ENCODE peak calls at places on chromosomes 12 and 14, in seven cellular contexts. One of them, this sample, is unnamed.

GRCh38 chr14:75138492-75138891 is 11.6 kb upstream of the NEK9 start:
- DNase-seq in non-pigmented ciliary epithelial cell: no peak
- DNase-seq in ELF-1: no peak
- DNase-seq in mucosa of gallbladder: no peak
- DNase-seq in astrocyte of the spinal cord: no peak
- DNase-seq in cardiac fibroblast: peak; percentile 22
- DNase-seq in AG09309: no peak
- DNase-seq in this sample: no peak

GRCh38 chr12:1044697-1045096 is 53.7 kb downstream of the ERC1 start:
- DNase-seq in non-pigmented ciliary epithelial cell: no peak
- DNase-seq in ELF-1: no peak
- DNase-seq in mucosa of gallbladder: no peak
- DNase-seq in astrocyte of the spinal cord: peak; percentile 45
- DNase-seq in cardiac fibroblast: peak; percentile 29
- DNase-seq in AG09309: peak; percentile 17
- DNase-seq in this sample: no peak

GRCh38 chr14:52910597-52910996 is 40.3 kb downstream of the FERMT2 start:
- DNase-seq in non-pigmented ciliary epithelial cell: no peak
- DNase-seq in ELF-1: no peak
- DNase-seq in mucosa of gallbladder: no peak
- DNase-seq in astrocyte of the spinal cord: no peak
- DNase-seq in cardiac fibroblast: peak; percentile 59
- DNase-seq in AG09309: no peak
- DNase-seq in this sample: no peak

GRCh38 chr14:106459971-106460730 is 933.8 kb downstream of the TMEM121 start:
- DNase-seq in non-pigmented ciliary epithelial cell: no peak
- DNase-seq in ELF-1: peak; percentile 5
- DNase-seq in mucosa of gallbladder: no peak
- DNase-seq in astrocyte of the spinal cord: no peak
- DNase-seq in cardiac fibroblast: no peak
- DNase-seq in AG09309: no peak
- DNase-seq in this sample: peak; percentile 68

GRCh38 chr12:47949441-47950341 is 13.7 kb upstream of the TMEM106C start:
- DNase-seq in non-pigmented ciliary epithelial cell: no peak
- DNase-seq in ELF-1: peak; percentile 93
- DNase-seq in mucosa of gallbladder: peak; percentile 75
- DNase-seq in astrocyte of the spinal cord: peak; percentile 82
- DNase-seq in cardiac fibroblast: peak; percentile 87
- DNase-seq in AG09309: peak; percentile 37
- DNase-seq in this sample: peak; percentile 28

GRCh38 chr14:86532219-86532618 is 1002.3 kb downstream of the FLRT2 start:
- DNase-seq in non-pigmented ciliary epithelial cell: no peak
- DNase-seq in ELF-1: no peak
- DNase-seq in mucosa of gallbladder: peak; percentile 37
- DNase-seq in astrocyte of the spinal cord: peak; percentile 46
- DNase-seq in cardiac fibroblast: peak; percentile 66
- DNase-seq in AG09309: no peak
- DNase-seq in this sample: no peak

GRCh38 chr12:75870878-75871277 is 160.7 kb downstream of the PHLDA1 start:
- DNase-seq in non-pigmented ciliary epithelial cell: no peak
- DNase-seq in ELF-1: no peak
- DNase-seq in mucosa of gallbladder: no peak
- DNase-seq in astrocyte of the spinal cord: peak; percentile 59
- DNase-seq in cardiac fibroblast: no peak
- DNase-seq in AG09309: no peak
- DNase-seq in this sample: no peak

GRCh38 chr14:71855399-71856036 is 76.7 kb upstream of the RGS6 start:
- DNase-seq in non-pigmented ciliary epithelial cell: peak; percentile 27
- DNase-seq in ELF-1: peak; percentile 73
- DNase-seq in mucosa of gallbladder: peak; percentile 50
- DNase-seq in astrocyte of the spinal cord: peak; percentile 69
- DNase-seq in cardiac fibroblast: peak; percentile 82
- DNase-seq in AG09309: peak; percentile 35
- DNase-seq in this sample: no peak

GRCh38 chr12:107179883-107180282 is 86.5 kb upstream of the CRY1 start:
- DNase-seq in non-pigmented ciliary epithelial cell: no peak
- DNase-seq in ELF-1: no peak
- DNase-seq in mucosa of gallbladder: no peak
- DNase-seq in astrocyte of the spinal cord: no peak
- DNase-seq in cardiac fibroblast: no peak
- DNase-seq in AG09309: no peak
- DNase-seq in this sample: no peak

GRCh38 chr14:22314183-22314820 is 274.7 kb downstream of the DAD1 start:
- DNase-seq in non-pigmented ciliary epithelial cell: no peak
- DNase-seq in ELF-1: no peak
- DNase-seq in mucosa of gallbladder: no peak
- DNase-seq in astrocyte of the spinal cord: peak; percentile 63
- DNase-seq in cardiac fibroblast: peak; percentile 61
- DNase-seq in AG09309: no peak
- DNase-seq in this sample: no peak

GRCh38 chr14:77721437-77721836 is 13.5 kb downstream of the SLIRP start:
- DNase-seq in non-pigmented ciliary epithelial cell: no peak
- DNase-seq in ELF-1: no peak
- DNase-seq in mucosa of gallbladder: no peak
- DNase-seq in astrocyte of the spinal cord: no peak
- DNase-seq in cardiac fibroblast: no peak
- DNase-seq in AG09309: no peak
- DNase-seq in this sample: no peak